ENCODE peak calls at places on chromosomes 6 and 20, in five cellular contexts. G is T-helper 22 cell, D is mesenchymal stem cell, B is cardiac fibroblast, T is mesothelial cell of epicardium. O is an unnamed sample.

GRCh38 chr20:62229667-62230066 is 8.7 kb upstream of the OSBPL2 start:
- DNase-seq in G (no peak), D (no peak), B (no peak), T (no peak), O (no peak)

GRCh38 chr6:170437719-170438401 is 115.2 kb downstream of the PSMB1 start:
- DNase-seq in G (no peak), D (peak), B (no peak), T (peak), O (no peak)

GRCh38 chr6:47042238-47042843 is at the start of gene ADGRF1:
- DNase-seq in G (no peak), D (no peak), B (no peak), T (no peak), O (no peak)

GRCh38 chr20:58883243-58883691 is 30.8 kb downstream of the GNAS start:
- DNase-seq in G (no peak), D (no peak), B (no peak), T (no peak), O (no peak)

GRCh38 chr6:41097467-41098090 is 24.8 kb downstream of the NFYA start:
- DNase-seq in G (no peak), D (no peak), B (peak), T (no peak), O (peak)

GRCh38 chr20:48919882-48920526 is 1.5 kb upstream of the ARFGEF2 start:
- DNase-seq in G (no peak), D (peak), B (no peak), T (no peak), O (no peak)

GRCh38 chr6:55495277-55495676 is 83.7 kb downstream of the HMGCLL1 start:
- DNase-seq in G (no peak), D (no peak), B (no peak), T (no peak), O (no peak)

GRCh38 chr20:46770330-46771194 is 61.1 kb downstream of the SLC2A10 start:
- DNase-seq in G (no peak), D (no peak), B (no peak), T (no peak), O (no peak)

GRCh38 chr6:2378046-2378657 is 132.7 kb upstream of the GMDS start:
- DNase-seq in G (no peak), D (no peak), B (no peak), T (no peak), O (no peak)

GRCh38 chr20:37914672-37915433 is 11.9 kb downstream of the VSTM2L start:
- DNase-seq in G (no peak), D (peak), B (no peak), T (peak), O (no peak)

GRCh38 chr20:54133434-54134427 is 40.1 kb downstream of the CYP24A1 start:
- DNase-seq in G (no peak), D (peak), B (peak), T (no peak), O (no peak)

GRCh38 chr6:135411849-135412248 is 85.7 kb downstream of the AHI1 start:
- DNase-seq in G (no peak), D (no peak), B (no peak), T (no peak), O (no peak)

GRCh38 chr20:45459606-45460005 is 9.9 kb upstream of the WFDC2 start:
- DNase-seq in G (no peak), D (no peak), B (peak), T (no peak), O (no peak)

GRCh38 chr6:34028691-34029360 is 117.1 kb downstream of the GRM4 start:
- DNase-seq in G (no peak), D (no peak), B (no peak), T (no peak), O (no peak)

GRCh38 chr6:13908955-13909381 is 15.8 kb upstream of the RNF182 start:
- DNase-seq in G (peak), D (peak), B (peak), T (no peak), O (peak)

GRCh38 chr6:16585805-16586204 is 175.5 kb downstream of the ATXN1 start:
- DNase-seq in G (no peak), D (no peak), B (peak), T (no peak), O (no peak)

GRCh38 chr20:38023181-38024085 is 9.8 kb downstream of the TTI1 start:
- DNase-seq in G (no peak), D (peak), B (peak), T (no peak), O (no peak)

GRCh38 chr6:116492331-116493067 is 18.9 kb upstream of the CALHM5 start:
- DNase-seq in G (no peak), D (no peak), B (peak), T (no peak), O (no peak)

GRCh38 chr20:50561379-50562078 is 51.3 kb downstream of the PTPN1 start:
- DNase-seq in G (no peak), D (peak), B (peak), T (peak), O (peak)

GRCh38 chr6:95518630-95519227 is 58.6 kb upstream of the MANEA start:
- DNase-seq in G (no peak), D (no peak), B (no peak), T (no peak), O (no peak)

GRCh38 chr6:127267742-127268588 is 1.3 kb downstream of the RNF146 start:
- DNase-seq in G (no peak), D (peak), B (no peak), T (no peak), O (peak)

GRCh38 chr6:35146453-35146852 is 5.3 kb upstream of the TCP11 start:
- DNase-seq in G (no peak), D (peak), B (peak), T (no peak), O (no peak)

GRCh38 chr6:160960067-160960466 is 31.5 kb upstream of the MAP3K4 start:
- DNase-seq in G (no peak), D (no peak), B (no peak), T (no peak), O (no peak)

GRCh38 chr6:7909323-7910276 is 988 bp downstream of the TXNDC5 start:
- DNase-seq in G (peak), D (peak), B (peak), T (peak), O (no peak)

GRCh38 chr20:36670665-36671357 is 24.8 kb upstream of the SLA2 start:
- DNase-seq in G (no peak), D (no peak), B (no peak), T (no peak), O (no peak)